ENCODE peak calls at places on chromosomes 13 and 19, in four cellular contexts. U is GM06990, G is NT2/D1, S is psoas muscle. W is an unnamed sample.

GRCh38 chr19:9528757-9529336 is 9.6 kb downstream of the ZNF426 start:
- DNase-seq in U (no peak), G (no peak), S (no peak), W (no peak)

GRCh38 chr19:4115050-4115817 is 8.7 kb downstream of the MAP2K2 start:
- DNase-seq in U (peak), G (no peak), S (no peak), W (no peak)

GRCh38 chr19:23436318-23436717 is 41.0 kb upstream of the ZNF91 start:
- DNase-seq in U (no peak), G (no peak), S (no peak), W (no peak)

GRCh38 chr19:23762884-23763711 is 4.4 kb upstream of the ZNF681 start:
- DNase-seq in U (peak), G (no peak), S (peak), W (no peak)

GRCh38 chr19:28330831-28331230 is 882.1 kb downstream of the UQCRFS1 start:
- DNase-seq in U (no peak), G (no peak), S (no peak), W (no peak)

GRCh38 chr13:93882086-93882651 is 597.3 kb downstream of the DCT start:
- DNase-seq in U (no peak), G (no peak), S (no peak), W (peak)

GRCh38 chr19:42478765-42479307 is 36.1 kb upstream of the CXCL17 start:
- DNase-seq in U (no peak), G (no peak), S (no peak), W (no peak)

GRCh38 chr13:33453911-33454310 is 168.4 kb upstream of the STARD13 start:
- DNase-seq in U (no peak), G (no peak), S (no peak), W (no peak)

GRCh38 chr13:76723551-76724232 is 162.5 kb downstream of the KCTD12 start:
- DNase-seq in U (no peak), G (peak), S (peak), W (peak)

GRCh38 chr19:18091217-18091608 is 4.5 kb upstream of the IL12RB1 start:
- DNase-seq in U (peak), G (no peak), S (peak), W (no peak)

GRCh38 chr13:67932991-67933390 is 702.9 kb upstream of the PCDH9 start:
- DNase-seq in U (no peak), G (no peak), S (no peak), W (no peak)

GRCh38 chr19:42280761-42281174 is 11.7 kb downstream of the CIC start:
- DNase-seq in U (no peak), G (no peak), S (peak), W (no peak)

GRCh38 chr19:440391-441212 is 20.2 kb downstream of the SHC2 start:
- DNase-seq in U (no peak), G (no peak), S (no peak), W (no peak)

GRCh38 chr19:49387936-49388372 is at the start of gene KASH5:
- DNase-seq in U (peak), G (peak), S (peak), W (no peak)

GRCh38 chr13:44453881-44454280 is 80.3 kb downstream of the SERP2 start:
- DNase-seq in U (no peak), G (no peak), S (no peak), W (no peak)

GRCh38 chr13:98273067-98273823 is 96.2 kb upstream of the RNF113B start:
- DNase-seq in U (no peak), G (no peak), S (no peak), W (no peak)

GRCh38 chr19:29492761-29493160 is 33.0 kb upstream of the VSTM2B start:
- DNase-seq in U (no peak), G (no peak), S (no peak), W (no peak)

GRCh38 chr19:52200044-52200443 is 10.2 kb downstream of the PPP2R1A start:
- DNase-seq in U (no peak), G (no peak), S (peak), W (no peak)

GRCh38 chr19:46922465-46922864 is 61.7 kb downstream of the ARHGAP35 start:
- DNase-seq in U (no peak), G (no peak), S (no peak), W (no peak)
- H3K4me3 ChIP-seq in U (no peak), G (no peak), S (no peak), W (no peak)

DNA sequence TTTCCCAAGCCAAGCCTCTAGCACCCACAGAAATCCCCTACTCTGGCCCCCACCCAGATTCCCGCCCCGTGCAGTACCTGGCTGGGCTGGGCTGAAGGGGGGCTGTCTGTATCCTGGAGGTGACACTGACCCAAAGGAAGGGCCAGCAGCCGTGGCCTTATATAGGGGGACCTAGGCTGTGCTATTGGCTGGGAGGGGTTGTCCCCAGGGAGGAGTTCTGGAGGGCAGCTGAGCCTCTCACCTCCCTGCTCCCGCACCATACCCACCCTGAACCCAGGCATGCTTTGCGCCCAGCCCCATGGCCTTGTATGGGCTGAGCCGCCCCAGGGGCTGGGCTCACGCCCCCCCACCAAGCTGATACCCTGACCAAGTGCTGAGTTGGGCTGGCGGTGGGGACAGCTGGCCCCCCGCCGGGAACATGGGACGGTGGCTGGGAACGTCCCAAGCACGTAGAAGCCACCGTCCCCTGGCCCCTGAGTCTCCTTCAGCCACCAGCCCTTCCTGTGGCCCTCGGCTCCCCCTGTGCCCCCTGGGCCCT is at the start of gene CKM:
- DNase-seq in U (no peak), G (no peak), S (peak), W (no peak)
- H3K4me3 ChIP-seq in U (no peak), G (no peak), S (peak), W (peak)

DNA sequence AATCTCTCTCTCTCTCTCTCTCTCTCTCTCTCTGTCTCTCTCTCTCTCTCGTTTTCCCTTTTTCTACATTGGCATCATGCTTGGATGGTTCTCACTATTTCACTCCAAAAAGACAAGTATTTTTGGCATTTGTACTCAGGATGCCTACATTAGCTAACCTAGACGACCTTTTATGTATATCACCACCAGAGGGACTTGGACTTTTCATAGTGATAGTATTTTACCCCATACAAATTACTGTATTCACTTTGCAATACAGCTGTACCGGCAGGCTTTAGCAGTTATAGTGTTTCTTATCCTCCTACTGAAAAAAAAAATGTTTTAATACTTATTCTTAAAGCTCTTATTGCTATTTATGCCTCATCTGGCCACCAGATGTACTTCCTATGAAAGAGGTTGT is 687.2 kb upstream of the KLHL1 start:
- DNase-seq in U (no peak), G (no peak), S (no peak), W (no peak)
- H3K4me3 ChIP-seq in U (no peak), G (no peak), S (no peak), W (no peak)

DNA sequence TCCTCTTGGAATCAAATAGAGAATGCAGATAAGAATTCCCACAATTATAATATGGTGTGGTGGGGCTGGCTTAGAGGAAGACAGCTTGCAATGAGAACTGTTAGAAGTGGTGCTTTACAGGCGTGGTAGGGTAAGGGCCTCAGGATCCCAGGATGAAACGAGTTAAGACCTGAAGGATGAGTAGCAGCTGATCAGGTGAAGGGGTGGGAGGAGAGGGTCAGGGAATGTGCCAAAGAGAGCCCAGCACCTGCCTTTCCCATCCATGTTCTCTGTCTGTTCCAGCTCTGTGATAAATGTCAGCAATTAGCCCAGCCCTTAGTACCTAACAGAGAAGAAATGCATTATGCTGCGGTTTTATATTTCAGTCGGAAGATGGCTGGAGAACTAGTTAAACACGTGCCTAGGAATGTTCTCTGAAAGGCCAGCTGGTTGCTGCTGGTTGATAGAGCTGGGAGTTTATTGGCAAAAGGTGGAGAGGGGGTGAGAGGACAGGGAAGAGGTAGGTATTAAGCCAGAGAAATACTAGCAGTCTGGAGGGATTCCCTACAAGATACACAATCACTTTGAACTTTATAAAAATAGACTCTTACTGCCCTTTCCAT is 268.2 kb downstream of the SHISA2 start:
- DNase-seq in U (no peak), G (no peak), S (no peak), W (no peak)
- H3K4me3 ChIP-seq in U (no peak), G (no peak), S (no peak), W (no peak)

GRCh38 chr19:13054605-13055212 is 47.9 kb downstream of the LYL1 start:
- DNase-seq in U (no peak), G (no peak), S (no peak), W (no peak)

GRCh38 chr19:13055213-13056051 is 47.2 kb downstream of the LYL1 start:
- DNase-seq in U (no peak), G (no peak), S (peak), W (peak)

GRCh38 chr19:13052447-13053232 is 50.0 kb downstream of the LYL1 start:
- DNase-seq in U (no peak), G (no peak), S (no peak), W (no peak)

GRCh38 chr19:13053238-13053637 is 49.4 kb downstream of the LYL1 start:
- DNase-seq in U (no peak), G (no peak), S (no peak), W (no peak)

DNA sequence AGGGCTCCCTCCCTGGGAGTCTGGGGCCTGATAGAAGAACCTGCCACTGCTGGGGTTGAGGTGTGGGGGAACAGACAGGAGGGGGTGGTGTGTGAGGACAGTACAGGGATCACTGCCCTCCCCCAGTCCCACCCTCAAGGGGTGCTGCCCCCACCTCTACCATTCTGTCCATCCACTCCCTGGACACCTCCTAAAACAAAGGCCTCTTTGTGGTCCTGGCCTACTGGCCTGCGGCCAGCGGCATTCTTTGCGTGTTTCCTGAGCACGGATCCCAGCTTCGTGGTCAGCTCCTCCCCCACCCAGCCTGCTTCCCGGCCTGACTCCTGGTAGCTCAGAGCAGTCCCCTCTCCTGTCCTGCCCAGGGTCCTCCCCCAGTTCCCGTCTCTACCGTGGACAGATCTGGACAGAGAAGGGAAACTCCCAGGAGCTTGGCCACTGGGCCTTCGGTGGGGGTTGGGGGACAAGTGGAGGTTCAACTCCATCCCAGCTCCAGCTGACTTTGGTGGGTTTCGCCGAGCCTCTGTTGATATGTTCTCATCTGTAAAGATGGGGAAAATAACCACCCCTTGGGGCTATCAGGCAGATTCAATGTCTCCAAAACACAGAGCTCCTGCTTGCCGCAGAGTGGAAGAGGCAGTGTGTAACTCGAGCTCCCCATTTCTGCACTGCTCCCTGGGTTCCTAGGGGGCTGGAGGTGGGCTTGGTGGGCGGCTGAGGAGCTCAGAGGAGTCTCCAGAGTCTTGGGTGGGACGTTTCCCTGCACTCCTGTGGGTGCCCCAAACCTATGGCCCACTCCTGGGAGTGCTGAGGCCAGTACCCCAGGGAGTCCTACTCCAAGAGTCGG is 48.7 kb downstream of the LYL1 start:
- DNase-seq in U (no peak), G (no peak), S (peak), W (peak)
- H3K4me3 ChIP-seq in U (no peak), G (no peak), S (peak), W (peak)

GRCh38 chr13:110266431-110266809 is 40.5 kb downstream of the COL4A1 start:
- DNase-seq in U (no peak), G (no peak), S (no peak), W (no peak)

GRCh38 chr13:110266983-110267382 is 40.0 kb downstream of the COL4A1 start:
- DNase-seq in U (no peak), G (no peak), S (no peak), W (no peak)

GRCh38 chr13:110264685-110265275 is 42.2 kb downstream of the COL4A1 start:
- DNase-seq in U (no peak), G (no peak), S (no peak), W (no peak)

GRCh38 chr13:110265341-110265681 is 41.6 kb downstream of the COL4A1 start:
- DNase-seq in U (no peak), G (no peak), S (no peak), W (no peak)

GRCh38 chr13:110265682-110266430 is 41.1 kb downstream of the COL4A1 start:
- DNase-seq in U (no peak), G (no peak), S (peak), W (no peak)
- H3K4me3 ChIP-seq in U (no peak), G (no peak), S (peak), W (no peak)

GRCh38 chr19:43743059-43743458 is 11.7 kb downstream of the SMG9 start:
- DNase-seq in U (no peak), G (no peak), S (no peak), W (no peak)

GRCh38 chr19:43741075-43741840 is 13.5 kb downstream of the SMG9 start:
- DNase-seq in U (no peak), G (no peak), S (no peak), W (no peak)

GRCh38 chr19:43738780-43739211 is 16.0 kb downstream of the SMG9 start:
- DNase-seq in U (no peak), G (no peak), S (no peak), W (no peak)

GRCh38 chr19:43739419-43739818 is 15.3 kb downstream of the SMG9 start:
- DNase-seq in U (no peak), G (no peak), S (no peak), W (no peak)

GRCh38 chr19:43739836-43740235 is 14.9 kb downstream of the SMG9 start:
- DNase-seq in U (no peak), G (no peak), S (no peak), W (no peak)
- H3K4me3 ChIP-seq in U (no peak), G (no peak), S (no peak), W (no peak)

DNA sequence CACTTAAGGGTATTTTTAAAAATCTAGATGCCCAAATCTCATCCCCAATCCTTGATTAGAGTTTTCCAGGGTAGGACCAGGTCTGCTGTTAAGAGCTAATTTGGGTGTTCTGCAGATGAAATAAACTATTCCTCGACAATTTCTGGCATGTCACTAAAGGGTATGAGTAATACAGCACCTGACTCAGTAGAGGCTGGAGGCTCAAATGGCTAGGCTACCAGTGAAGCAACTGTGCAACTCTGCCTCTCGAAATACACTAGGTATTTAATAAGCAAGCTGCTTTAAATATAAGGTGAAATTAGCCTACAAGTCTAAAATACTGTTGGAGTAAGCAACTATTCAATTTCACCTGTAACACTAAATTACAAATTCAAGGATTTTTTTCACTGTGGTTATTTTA is 1.5 kb downstream of the RNF6 start:
- DNase-seq in U (no peak), G (no peak), S (no peak), W (no peak)
- H3K4me3 ChIP-seq in U (peak), G (no peak), S (peak), W (peak)

DNA sequence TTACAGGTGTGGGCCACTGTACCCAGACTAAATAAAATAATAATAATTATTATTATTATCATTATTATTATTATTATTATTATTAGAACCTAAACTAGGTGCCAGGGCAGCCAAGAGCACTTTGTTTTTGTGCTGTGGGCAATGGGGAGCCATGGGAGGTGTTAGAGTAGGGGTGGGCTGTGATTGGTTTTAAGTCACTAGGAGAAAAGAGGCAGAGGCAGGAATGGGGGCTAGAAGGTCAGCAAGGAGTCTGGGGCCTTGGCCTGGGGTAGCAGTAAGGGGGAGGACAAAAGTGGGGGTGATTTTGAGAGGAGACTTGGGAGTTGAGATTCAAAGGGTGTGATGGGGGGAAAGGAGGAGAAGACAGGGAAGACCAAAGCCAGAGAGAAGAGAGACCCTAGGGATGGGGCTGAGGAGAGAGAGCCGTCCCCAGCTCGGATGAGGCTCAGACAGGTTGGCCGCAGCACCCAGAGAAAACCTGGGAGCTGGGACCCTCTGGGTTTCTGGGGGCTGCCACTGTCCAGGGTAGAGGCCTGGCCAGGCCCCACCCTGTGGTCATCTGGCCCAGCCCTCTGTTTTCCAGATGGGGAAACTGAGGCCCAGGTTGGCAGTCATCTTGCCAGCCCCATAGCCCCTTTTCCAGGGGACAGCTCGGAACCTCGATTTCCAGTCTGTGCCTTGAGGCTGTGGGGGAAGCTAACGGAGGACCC is 17.8 kb upstream of the BTBD2 start:
- DNase-seq in U (no peak), G (no peak), S (no peak), W (no peak)
- H3K4me3 ChIP-seq in U (no peak), G (no peak), S (no peak), W (no peak)

W was measured in HFF-Myc.